ENCODE peak calls at places on chromosomes 6 and 20, in ten cellular contexts. B is fibroblast of mammary gland; G is ELR; C is A172; S is endothelial cell of umbilical vein; H is Caco-2; I is naive thymus-derived CD8-positive, alpha-beta T cell; Y is neural progenitor cell; A is stimulated activated CD4-positive, alpha-beta T cell treated with anti-CD3 and anti-CD28 coated beads, Interleukin-1b, Interleukin-23, amount 100 ng/mL, for 24 hours; K is CD14-positive monocyte. U is an unnamed sample.

GRCh38 chr6:127690092-127690491 is 113.1 kb downstream of the C6orf58 start:
- DNase-seq in I (no peak), H (no peak), C (peak; percentile 11), S (peak; percentile 3), G (peak; percentile 45), A (no peak), B (peak; percentile 43), Y (peak; percentile 34), K (no peak), U (no peak)

GRCh38 chr6:33955566-33955965 is 151.8 kb upstream of the MLN start:
- DNase-seq in S (no peak), A (no peak), I (no peak), C (no peak), Y (no peak), H (no peak), G (no peak), K (no peak), B (no peak), U (no peak)

GRCh38 chr6:132693478-132693877 is 20.4 kb downstream of the VNN1 start:
- DNase-seq in I (no peak), K (no peak), S (peak; percentile 13), B (peak; percentile 61), G (no peak), C (no peak), A (no peak), Y (no peak), H (no peak), U (no peak)

GRCh38 chr6:167404385-167405049 is 79.6 kb downstream of the TTLL2 start:
- DNase-seq in C (no peak), I (no peak), H (no peak), K (no peak), A (no peak), Y (no peak), G (no peak), S (no peak), B (no peak), U (no peak)

GRCh38 chr20:43963872-43964791 is 49.5 kb downstream of the TOX2 start:
- DNase-seq in S (no peak), H (no peak), C (peak; percentile 66), A (no peak), Y (no peak), G (peak; percentile 29), I (peak; percentile 60), B (peak; percentile 91), K (peak; percentile 66), U (no peak)

GRCh38 chr6:125717120-125717731 is 32.2 kb upstream of the HEY2 start:
- DNase-seq in I (no peak), A (no peak), K (no peak), G (no peak), C (peak; percentile 11), B (no peak), S (no peak), Y (no peak), H (no peak), U (no peak)

GRCh38 chr6:148997863-148998262 is 251.0 kb downstream of the UST start:
- DNase-seq in C (peak; percentile 49), S (no peak), H (no peak), A (no peak), I (no peak), B (peak; percentile 76), Y (no peak), K (no peak), G (peak; percentile 37), U (no peak)

GRCh38 chr6:116685437-116685993 is 4.5 kb downstream of the KPNA5 start:
- DNase-seq in I (no peak), S (no peak), Y (no peak), C (no peak), A (no peak), G (no peak), K (no peak), B (peak; percentile 10), H (no peak), U (no peak)

GRCh38 chr20:23116301-23117089 is 30.4 kb upstream of the CD93 start:
- DNase-seq in K (peak; percentile 86), I (no peak), A (no peak), G (peak; percentile 50), C (peak; percentile 5), Y (no peak), S (no peak), B (peak; percentile 56), H (no peak), U (no peak)